ENCODE peak calls at places on chromosomes 4 and X, in four cellular contexts. V is astrocyte, A is tibial nerve, Z is heart right ventricle. H is an unnamed sample.

GRCh38 chr4:7719354-7720174 is 220.1 kb downstream of the AFAP1 start:
- DNase-seq in V (no peak), A (no peak), Z (peak; percentile 72), H (no peak)

GRCh38 chrX:1751781-1752180 is 136.9 kb downstream of the ASMT start:
- DNase-seq in A (no peak), Z (no peak), V (no peak), H (no peak)

GRCh38 chr4:39354178-39354503 is 12.0 kb downstream of the RFC1 start:
- DNase-seq in A (no peak), Z (no peak), V (no peak), H (no peak)

GRCh38 chr4:123833156-123833555 is 436.6 kb downstream of the SPRY1 start:
- DNase-seq in Z (no peak), V (peak; percentile 90), A (no peak), H (no peak)

GRCh38 chr4:102625232-102625930 is 124.2 kb downstream of the NFKB1 start:
- DNase-seq in Z (no peak), A (no peak), V (no peak), H (peak; percentile 83)

GRCh38 chrX:38142598-38142997 is 78.1 kb downstream of the SRPX start:
- DNase-seq in Z (no peak), V (peak; percentile 47), A (no peak), H (no peak)

GRCh38 chr4:7904108-7904516 is 35.5 kb downstream of the AFAP1 start:
- DNase-seq in V (peak; percentile 96), A (no peak), Z (no peak), H (no peak)

GRCh38 chr4:82524570-82525152 is 37.1 kb downstream of the TMEM150C start:
- DNase-seq in V (no peak), A (no peak), Z (no peak), H (no peak)

GRCh38 chr4:69322055-69322454 is 41.8 kb downstream of the UGT2B28 start:
- DNase-seq in Z (no peak), A (no peak), V (peak; percentile 67), H (no peak)

GRCh38 chr4:152118819-152119553 is 358.2 kb upstream of the GATB start:
- DNase-seq in V (no peak), Z (no peak), A (no peak), H (no peak)

GRCh38 chr4:174521800-174522182 is 497 bp downstream of the HPGD start:
- DNase-seq in Z (no peak), A (no peak), V (no peak), H (peak; percentile 22)

GRCh38 chr4:137705171-137705783 is 173.0 kb upstream of the PCDH18 start:
- DNase-seq in V (peak; percentile 81), A (no peak), Z (no peak), H (no peak)

GRCh38 chr4:176187610-176188009 is 7.8 kb downstream of the SPATA4 start:
- DNase-seq in Z (no peak), A (no peak), V (peak; percentile 62), H (no peak)

GRCh38 chr4:121749225-121749624 is 15.7 kb downstream of the SMIM43 start:
- DNase-seq in Z (no peak), A (no peak), V (no peak), H (no peak)

GRCh38 chr4:37645736-37646135 is 40.4 kb downstream of the RELL1 start:
- DNase-seq in Z (no peak), A (no peak), V (no peak), H (no peak)
- H3K4me1 ChIP-seq in Z (peaks cover 5% of the 10 kb centered on the region), A (peaks cover 29% of the 10 kb centered on the region), V (peaks cover 8% of the 10 kb centered on the region), H (no peaks in the 10 kb centered on the region)

GRCh38 chr4:13541720-13542576 is 2.4 kb downstream of the NKX3-2 start:
- DNase-seq in A (no peak), Z (no peak), V (no peak), H (peak; percentile 42)
- H3K4me3 ChIP-seq in A (no peak overlapping the region), Z (peak overlapping the region; percentile 24), V (no peak overlapping the region), H (no peak overlapping the region)

GRCh38 chr4:19130836-19131235 is 1109.3 kb upstream of the LCORL start:
- DNase-seq in A (no peak), V (peak; percentile 93), Z (no peak), H (no peak)
- H3K9me3 ChIP-seq in A (no peaks in the 10 kb centered on the region), V (no peaks in the 10 kb centered on the region), Z (no peaks in the 10 kb centered on the region), H (no peaks in the 10 kb centered on the region)

DNA sequence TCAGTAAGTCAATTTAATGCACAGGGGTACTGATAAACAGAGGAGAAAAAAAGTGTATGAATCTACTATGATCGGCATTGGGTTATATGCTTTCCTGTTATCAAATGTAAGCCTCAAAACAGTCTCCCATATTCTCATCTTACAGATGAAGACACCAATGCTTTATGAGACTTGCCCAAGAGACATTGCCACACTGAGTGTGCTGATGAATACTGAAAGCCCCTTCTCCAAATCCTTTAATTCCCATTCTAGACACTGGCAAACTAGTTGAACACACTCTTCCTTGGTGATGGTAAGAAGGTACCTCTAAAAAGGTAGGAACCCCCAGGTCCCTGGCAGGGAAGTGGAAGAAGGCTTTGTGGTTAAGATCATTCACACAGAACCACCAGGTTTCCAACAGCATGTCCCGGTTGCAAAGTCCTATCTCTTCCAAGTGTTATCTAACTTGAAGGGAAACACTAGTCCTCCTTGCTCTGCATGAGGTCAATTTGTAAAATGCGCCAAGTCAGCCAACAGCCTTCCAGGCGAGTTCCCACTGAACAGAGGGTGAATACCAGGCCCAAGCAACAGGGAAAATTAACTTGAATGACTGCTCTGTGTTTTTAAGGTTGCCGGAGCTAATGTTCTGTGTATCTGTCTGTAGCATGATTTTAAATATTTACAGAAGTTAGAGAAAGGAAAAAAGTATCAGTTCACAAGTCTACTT is 5.1 kb downstream of the SETD7 start:
- DNase-seq in A (no peak), V (peak; percentile 55), Z (no peak), H (no peak)
- H3K4me1 ChIP-seq in A (peaks cover 66% of the 10 kb centered on the region), V (peaks cover 33% of the 10 kb centered on the region), Z (peaks cover 10% of the 10 kb centered on the region), H (peaks cover 9% of the 10 kb centered on the region)